ENCODE peak calls at places on chromosome 21, in five cellular contexts. R is A549, Y is K562, B is GM12878, I is HepG2. U is an unnamed sample.

GRCh38 chr21:29372063-29372802 is 73.5 kb downstream of the BACH1 start:
- DNase-seq in I (peak), Y (peak), R (peak), B (peak), U (peak)

GRCh38 chr21:25568230-25568629 is 39.1 kb downstream of the MRPL39 start:
- DNase-seq in I (no peak), Y (no peak), B (no peak), R (no peak), U (peak)

GRCh38 chr21:9837946-9838801 is 683.2 kb upstream of the TPTE start:
- DNase-seq in Y (peak), R (no peak), I (no peak), B (no peak), U (no peak)

GRCh38 chr21:25313891-25314646 is 293.2 kb downstream of the MRPL39 start:
- DNase-seq in B (no peak), Y (no peak), I (no peak), R (no peak), U (no peak)

GRCh38 chr21:28212056-28212455 is 780.6 kb downstream of the LTN1 start:
- DNase-seq in I (no peak), R (no peak), Y (no peak), B (no peak), U (no peak)

GRCh38 chr21:32826317-32827167 is 55.0 kb upstream of the PAXBP1 start:
- DNase-seq in I (peak), R (peak), Y (peak), B (peak), U (peak)

GRCh38 chr21:43810505-43811261 is 21.3 kb downstream of the RRP1 start:
- DNase-seq in I (peak), Y (peak), B (peak), R (peak), U (peak)

GRCh38 chr21:16427587-16428087 is 697.9 kb downstream of the USP25 start:
- DNase-seq in R (no peak), Y (no peak), B (no peak), I (no peak), U (no peak)

GRCh38 chr21:14120091-14120734 is 90.5 kb downstream of the LIPI start:
- DNase-seq in R (no peak), I (peak), B (peak), Y (peak), U (peak)

GRCh38 chr21:32412162-32412997 is at the start of gene EVA1C:
- DNase-seq in R (peak), Y (no peak), I (no peak), B (no peak), U (peak)

GRCh38 chr21:29342394-29342957 is 43.8 kb downstream of the BACH1 start:
- DNase-seq in R (peak), B (peak), I (no peak), Y (no peak), U (no peak)

GRCh38 chr21:18493420-18493819 is 89.8 kb upstream of the TMPRSS15 start:
- DNase-seq in B (no peak), R (no peak), Y (no peak), I (no peak), U (no peak)

GRCh38 chr21:43957128-43957571 is 55.0 kb upstream of the TRAPPC10 start:
- DNase-seq in B (no peak), R (no peak), Y (no peak), I (no peak), U (no peak)

GRCh38 chr21:17538576-17538975 is 25.7 kb downstream of the CXADR start:
- DNase-seq in R (no peak), I (no peak), B (no peak), Y (no peak), U (no peak)

GRCh38 chr21:21151231-21151630 is 153.0 kb downstream of the NCAM2 start:
- DNase-seq in B (no peak), R (no peak), Y (peak), I (no peak), U (no peak)

GRCh38 chr21:27369962-27370578 is 403.2 kb upstream of the ADAMTS5 start:
- DNase-seq in Y (no peak), B (no peak), I (no peak), R (no peak), U (peak)

GRCh38 chr21:14877581-14878228 is 187.1 kb downstream of the NRIP1 start:
- DNase-seq in R (no peak), B (no peak), Y (peak), I (peak), U (no peak)

GRCh38 chr21:20971296-20971921 is 26.8 kb upstream of the NCAM2 start:
- DNase-seq in Y (peak), R (no peak), I (peak), B (no peak), U (peak)

GRCh38 chr21:26147535-26147934 is 23.0 kb downstream of the APP start:
- DNase-seq in I (no peak), Y (no peak), R (no peak), B (no peak), U (no peak)

GRCh38 chr21:14687277-14687642 is 141.1 kb upstream of the SAMSN1 start:
- DNase-seq in R (no peak), B (peak), Y (no peak), I (no peak), U (no peak)

GRCh38 chr21:19607983-19608668 is 1204.5 kb upstream of the TMPRSS15 start:
- DNase-seq in B (no peak), Y (peak), R (no peak), I (no peak), U (peak)

GRCh38 chr21:14833952-14834351 is 230.8 kb downstream of the NRIP1 start:
- DNase-seq in B (no peak), Y (no peak), I (no peak), R (no peak), U (no peak)

GRCh38 chr21:33075128-33075527 is 5.2 kb downstream of the OLIG1 start:
- DNase-seq in R (no peak), I (no peak), Y (no peak), B (no peak), U (peak)

GRCh38 chr21:20739421-20739820 is 258.8 kb upstream of the NCAM2 start:
- DNase-seq in B (no peak), I (no peak), Y (peak), R (no peak), U (peak)

GRCh38 chr21:34154878-34155277 is 81.5 kb downstream of the MRPS6 start:
- DNase-seq in I (no peak), R (no peak), B (no peak), Y (no peak), U (no peak)

GRCh38 chr21:36602735-36603134 is 96.2 kb upstream of the SIM2 start:
- DNase-seq in B (no peak), Y (no peak), I (no peak), R (no peak), U (no peak)

GRCh38 chr21:25938673-25939395 is 204.1 kb downstream of the GABPA start:
- DNase-seq in Y (no peak), B (no peak), R (no peak), I (no peak), U (no peak)

GRCh38 chr21:15064576-15065380 is at the start of gene NRIP1:
- DNase-seq in I (peak), Y (peak), R (peak), B (no peak), U (peak)

GRCh38 chr21:14922980-14923379 is 141.8 kb downstream of the NRIP1 start:
- DNase-seq in B (no peak), Y (no peak), R (no peak), I (no peak), U (no peak)

GRCh38 chr21:26965567-26966359 is 1.1 kb downstream of the ADAMTS5 start:
- DNase-seq in I (no peak), B (no peak), R (no peak), Y (no peak), U (peak)

GRCh38 chr21:41864311-41865001 is 14.7 kb downstream of the PRDM15 start:
- DNase-seq in Y (no peak), R (no peak), B (no peak), I (no peak), U (no peak)
- H3K4me3 ChIP-seq in Y (no peak), R (no peak), B (peak), I (no peak), U (no peak)

GRCh38 chr21:45805321-45805720 is 161.8 kb downstream of the PCBP3 start:
- DNase-seq in B (no peak), I (no peak), Y (no peak), R (no peak), U (no peak)
- TF ChIP-seq CTCF in B (no peak), I (no peak), Y (no peak), R (no peak), U (no peak)

GRCh38 chr21:38297193-38297592 is 40.4 kb downstream of the KCNJ15 start:
- DNase-seq in R (no peak), I (no peak), B (no peak), Y (no peak), U (no peak)
- TF ChIP-seq JUNB in R (no peak), I (no peak), B (no peak), Y (no peak), U (no peak)

GRCh38 chr21:42527489-42528158 is 14.0 kb downstream of the SLC37A1 start:
- DNase-seq in B (peak), R (no peak), I (no peak), Y (no peak), U (no peak)
- H3K4me3 ChIP-seq in B (peak), R (no peak), I (no peak), Y (no peak), U (no peak)

GRCh38 chr21:45100866-45101265 is 26.5 kb downstream of the ADARB1 start:
- DNase-seq in B (no peak), R (no peak), Y (no peak), I (no peak), U (no peak)

GRCh38 chr21:45096216-45096615 is 21.8 kb downstream of the ADARB1 start:
- DNase-seq in R (no peak), B (no peak), Y (no peak), I (no peak), U (no peak)

GRCh38 chr21:45095505-45095904 is 21.1 kb downstream of the ADARB1 start:
- DNase-seq in R (no peak), I (no peak), B (no peak), Y (no peak), U (no peak)

GRCh38 chr21:45097827-45098387 is 23.5 kb downstream of the ADARB1 start:
- DNase-seq in R (no peak), B (no peak), I (no peak), Y (no peak), U (no peak)

GRCh38 chr21:45098867-45099266 is 24.5 kb downstream of the ADARB1 start:
- DNase-seq in I (peak), Y (peak), R (no peak), B (no peak), U (peak)
- TF ChIP-seq CTCF in I (peak), Y (peak), R (peak), B (peak), U (peak)

GRCh38 chr21:40208206-40208950 is 341.1 kb downstream of the PCP4 start:
- DNase-seq in R (no peak), Y (no peak), B (no peak), I (no peak), U (no peak)
- TF ChIP-seq JUNB in R (no peak), Y (no peak), B (no peak), I (no peak), U (no peak)

GRCh38 chr21:46605759-46606426 is 1.0 kb upstream of the S100B start:
- DNase-seq in B (peak), R (no peak), Y (no peak), I (no peak), U (no peak)

GRCh38 chr21:46604975-46605758 is at the start of gene S100B:
- DNase-seq in R (no peak), Y (no peak), B (no peak), I (no peak), U (peak)

GRCh38 chr21:46603228-46603627 is 1.7 kb downstream of the S100B start:
- DNase-seq in B (no peak), R (no peak), Y (peak), I (no peak), U (peak)

GRCh38 chr21:46606427-46606813 is 1.5 kb upstream of the S100B start:
- DNase-seq in B (no peak), Y (no peak), R (no peak), I (no peak), U (no peak)

DNA sequence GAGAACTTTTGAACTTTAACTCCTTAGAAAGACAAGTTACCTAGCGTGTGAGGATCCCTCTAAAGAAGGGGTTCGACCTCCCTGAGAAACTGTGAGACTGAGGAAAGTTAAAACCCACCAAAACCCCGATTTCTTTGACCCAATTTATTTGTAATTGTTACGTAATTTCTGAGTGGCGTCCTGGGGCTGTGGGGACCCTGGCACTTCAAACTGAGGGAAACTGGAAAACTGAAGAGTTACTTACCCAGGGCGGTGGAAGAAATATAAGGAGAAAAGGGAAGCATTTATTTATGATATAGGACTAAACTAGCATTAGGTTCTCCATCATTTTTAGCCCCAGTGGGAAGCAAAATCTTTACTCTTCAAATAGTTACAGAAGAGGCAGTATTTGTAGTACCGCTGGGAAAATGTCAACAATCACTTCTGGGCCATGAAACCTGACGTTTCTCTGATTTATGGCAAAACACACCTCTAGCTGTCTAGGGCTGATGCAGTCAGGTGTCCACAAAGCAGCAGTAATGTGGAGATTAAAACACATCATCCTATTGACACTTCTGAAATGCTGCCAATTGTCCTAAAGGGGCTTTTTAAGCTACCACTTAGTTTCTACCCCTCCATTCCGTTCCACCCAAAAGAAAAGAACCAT is 430 bp downstream of the S100B start:
- DNase-seq in I (no peak), Y (no peak), R (no peak), B (no peak), U (no peak)
- H3K4me3 ChIP-seq in I (no peak), Y (no peak), R (no peak), B (no peak), U (no peak)

GRCh38 chr21:30713786-30714185 is 4.8 kb downstream of the KRTAP21-3 start:
- DNase-seq in Y (no peak), B (no peak), R (no peak), I (no peak), U (no peak)
- TF ChIP-seq CTCF in Y (no peak), B (no peak), R (no peak), I (no peak), U (no peak)

DNA sequence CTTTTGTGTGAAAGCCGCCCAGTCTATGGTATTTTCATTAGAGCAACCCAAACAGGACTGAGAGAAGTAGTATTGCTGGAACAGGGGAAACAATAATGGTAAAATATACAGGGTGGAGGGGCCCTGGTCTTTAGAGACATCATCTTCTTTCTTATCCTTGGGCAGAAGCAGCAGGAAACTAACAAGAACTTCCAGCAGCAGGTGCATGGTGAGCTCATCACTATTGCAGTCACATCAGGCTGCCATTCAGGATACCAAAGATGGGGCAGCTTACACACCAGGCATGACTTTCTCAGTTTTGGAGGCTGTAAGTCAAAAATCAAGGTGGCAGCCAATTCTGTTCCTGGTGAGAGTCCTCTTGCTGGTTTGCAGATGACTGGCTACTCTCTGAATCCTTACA is 478.3 kb upstream of the RUNX1 start:
- DNase-seq in B (no peak), I (no peak), R (no peak), Y (no peak), U (no peak)
- TF ChIP-seq JUNB in B (no peak), I (no peak), R (no peak), Y (no peak), U (no peak)

U was measured in GM23338.